ENCODE peak calls at places on chromosomes 6 and 20, in five cellular contexts. N is A549, O is SK-N-SH, A is K562, G is HCT116. X is an unnamed sample. For H3K4me1, the result is how much of the 10 kb centered on the place peaks cover.

GRCh38 chr6:26205161-26205624 is 118.0 kb downstream of the HFE start:
- DNase-seq in G (peak), O (peak), A (peak), N (peak), X (peak)

GRCh38 chr6:41698350-41698781 is 37.0 kb downstream of the TFEB start:
- DNase-seq in A (no peak), G (no peak), N (no peak), O (peak), X (no peak)

GRCh38 chr6:141326426-141326825 is 806.3 kb upstream of the GJE1 start:
- DNase-seq in G (peak), A (peak), O (no peak), N (peak), X (no peak)

GRCh38 chr6:146543940-146544661 is 468 bp downstream of the RAB32 start:
- DNase-seq in O (no peak), G (no peak), A (peak), N (peak), X (peak)

GRCh38 chr6:44655368-44656342 is 268.1 kb downstream of the CDC5L start:
- DNase-seq in G (peak), A (peak), N (peak), O (peak), X (peak)

GRCh38 chr20:11716239-11716944 is 201.3 kb upstream of the BTBD3 start:
- DNase-seq in O (peak), G (peak), N (peak), A (peak), X (peak)

GRCh38 chr6:54060286-54060685 is 51.0 kb upstream of the MLIP start:
- DNase-seq in A (no peak), N (no peak), G (no peak), O (no peak), X (no peak)

GRCh38 chr6:22149081-22149480 is 147.8 kb downstream of the PRL start:
- DNase-seq in G (no peak), A (no peak), O (peak), N (no peak), X (peak)

GRCh38 chr20:5627463-5628050 is 122.6 kb upstream of the SHLD1 start:
- DNase-seq in O (no peak), G (no peak), N (no peak), A (no peak), X (no peak)

GRCh38 chr6:128073389-128073788 is 172.5 kb upstream of the THEMIS start:
- DNase-seq in G (no peak), O (no peak), A (no peak), N (no peak), X (no peak)

GRCh38 chr20:11569163-11569562 is 348.5 kb upstream of the BTBD3 start:
- DNase-seq in O (no peak), A (no peak), G (no peak), N (peak), X (peak)

GRCh38 chr6:19705606-19706005 is 131.6 kb upstream of the ID4 start:
- DNase-seq in A (no peak), G (no peak), O (no peak), N (no peak), X (no peak)

GRCh38 chr6:113564401-113565161 is 292.6 kb upstream of the MARCKS start:
- DNase-seq in A (no peak), G (no peak), N (no peak), O (peak), X (peak)

GRCh38 chr6:15602144-15602543 is 60.7 kb downstream of the DTNBP1 start:
- DNase-seq in N (no peak), O (no peak), G (no peak), A (peak), X (no peak)

GRCh38 chr20:63895886-63896135 is 885 bp downstream of the DNAJC5 start:
- DNase-seq in O (no peak), N (no peak), A (no peak), G (no peak), X (no peak)

GRCh38 chr6:29926081-29926794 is 16.1 kb upstream of the HLA-A start:
- DNase-seq in G (no peak), A (no peak), O (no peak), N (no peak), X (peak)

GRCh38 chr6:108838101-108838717 is 10.0 kb upstream of the ARMC2 start:
- DNase-seq in N (peak), A (peak), O (no peak), G (no peak), X (peak)

GRCh38 chr6:42960243-42961019 is at the start of gene GNMT:
- DNase-seq in G (no peak), O (peak), N (peak), A (no peak), X (peak)

GRCh38 chr6:139311826-139312225 is 20.0 kb upstream of the TXLNB start:
- DNase-seq in A (no peak), G (no peak), O (no peak), N (no peak), X (no peak)

GRCh38 chr6:53579338-53579737 is 34.4 kb upstream of the GCLC start:
- DNase-seq in O (no peak), N (no peak), G (no peak), A (no peak), X (no peak)

GRCh38 chr20:37376324-37376723 is 30.4 kb downstream of the SRC start:
- DNase-seq in N (no peak), A (no peak), O (no peak), G (no peak), X (no peak)

GRCh38 chr6:568085-568484 is 88.8 kb downstream of the HUS1B start:
- DNase-seq in A (no peak), O (no peak), N (no peak), G (no peak), X (no peak)

GRCh38 chr6:124200661-124201060 is 397.0 kb downstream of the NKAIN2 start:
- DNase-seq in O (no peak), A (no peak), G (no peak), N (no peak), X (no peak)

GRCh38 chr20:57851025-57851682 is 141.3 kb upstream of the PMEPA1 start:
- DNase-seq in A (no peak), N (no peak), G (no peak), O (no peak), X (no peak)

GRCh38 chr6:20056350-20056992 is 155.8 kb downstream of the MBOAT1 start:
- DNase-seq in N (peak), G (peak), A (peak), O (peak), X (peak)

GRCh38 chr6:72260489-72260888 is 361.4 kb upstream of the KCNQ5 start:
- DNase-seq in N (no peak), A (no peak), O (no peak), G (no peak), X (no peak)

GRCh38 chr6:20400476-20401402 is 940 bp upstream of the E2F3 start:
- DNase-seq in G (peak), A (peak), N (peak), O (peak), X (peak)

GRCh38 chr20:35663813-35664543 is 722 bp downstream of the CPNE1 start:
- DNase-seq in N (peak), A (peak), G (peak), O (peak), X (peak)

GRCh38 chr6:134814076-134814709 is 135.7 kb downstream of the ALDH8A1 start:
- DNase-seq in N (peak), O (no peak), A (no peak), G (no peak), X (no peak)

GRCh38 chr6:21740719-21741118 is 147.2 kb downstream of the SOX4 start:
- DNase-seq in N (no peak), G (no peak), O (no peak), A (no peak), X (peak)

DNA sequence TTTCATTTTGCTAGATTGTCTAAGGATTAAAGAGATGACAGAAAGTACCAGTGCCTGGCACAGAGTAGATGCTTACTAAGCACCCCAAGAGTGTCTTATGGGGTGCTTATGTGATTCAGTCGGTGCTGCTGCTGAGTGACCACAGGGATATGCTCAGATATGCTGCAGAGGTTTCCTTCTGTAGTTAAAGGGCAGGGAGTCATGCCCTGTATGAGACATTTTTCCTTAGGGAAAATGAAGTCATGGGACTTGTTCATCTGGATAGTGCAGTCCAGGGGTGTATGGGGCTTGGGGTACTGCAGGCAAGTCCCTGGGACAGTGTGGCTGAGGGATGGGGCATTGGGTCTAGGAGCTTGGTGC is 25.1 kb downstream of the TOX2 start:
- DNase-seq in A (no peak), N (no peak), O (no peak), G (no peak), X (no peak)
- H3K4me1 ChIP-seq in A (under half), N (half or more), O (half or more), G (half or more), X (under half)

GRCh38 chr20:32820000-32820697 is 395 bp downstream of the MAPRE1 start:
- DNase-seq in G (peak), O (peak), A (peak), N (peak), X (peak)
- TF ChIP-seq REST in G (no peak), O (no peak), A (no peak), N (no peak), X (peak)

GRCh38 chr20:9110365-9110764 is 41.5 kb downstream of the PLCB4 start:
- DNase-seq in A (no peak), O (no peak), N (no peak), G (no peak), X (no peak)

GRCh38 chr20:9117548-9117947 is 48.7 kb downstream of the PLCB4 start:
- DNase-seq in O (no peak), N (no peak), A (no peak), G (no peak), X (no peak)

GRCh38 chr20:9114709-9115108 is 45.8 kb downstream of the PLCB4 start:
- DNase-seq in A (no peak), G (no peak), O (no peak), N (no peak), X (no peak)

GRCh38 chr20:9110916-9111432 is 42.1 kb downstream of the PLCB4 start:
- DNase-seq in O (no peak), N (no peak), A (no peak), G (no peak), X (no peak)

GRCh38 chr20:9112541-9113515 is 43.9 kb downstream of the PLCB4 start:
- DNase-seq in G (no peak), N (no peak), A (no peak), O (no peak), X (no peak)
- H3K4me3 ChIP-seq in G (no peak), N (no peak), A (no peak), O (no peak), X (no peak)

GRCh38 chr20:25036331-25036936 is 21.5 kb downstream of the ACSS1 start:
- DNase-seq in A (no peak), G (no peak), N (no peak), O (no peak), X (no peak)

GRCh38 chr20:25038591-25039015 is 19.3 kb downstream of the ACSS1 start:
- DNase-seq in G (no peak), O (no peak), A (no peak), N (no peak), X (no peak)

GRCh38 chr20:25037288-25038102 is 20.4 kb downstream of the ACSS1 start:
- DNase-seq in G (no peak), A (no peak), O (no peak), N (no peak), X (no peak)

GRCh38 chr20:25039697-25040437 is 18.1 kb downstream of the ACSS1 start:
- DNase-seq in A (no peak), N (no peak), O (no peak), G (no peak), X (no peak)

DNA sequence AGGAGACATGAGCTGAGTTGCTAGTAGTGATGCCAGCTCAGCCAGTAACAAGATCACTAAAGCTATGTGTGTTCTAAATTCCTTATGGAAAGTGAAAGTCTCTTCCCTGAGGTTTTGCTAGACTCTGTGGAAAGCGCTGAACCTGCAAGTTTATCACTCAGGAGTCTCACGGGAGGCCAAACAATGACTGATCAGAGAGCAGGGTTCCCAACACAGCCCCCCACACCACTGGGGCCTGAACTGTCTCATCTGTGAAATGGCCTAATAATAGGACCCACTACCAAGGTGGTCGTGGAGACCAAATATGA is 19.9 kb downstream of the ACSS1 start:
- DNase-seq in A (no peak), G (no peak), O (no peak), N (no peak), X (no peak)
- H3K4me1 ChIP-seq in A (under half), G (under half), O (under half), N (under half), X (under half)

GRCh38 chr6:118663993-118664985 is 12.9 kb upstream of the CEP85L start:
- DNase-seq in G (no peak), N (no peak), O (no peak), A (no peak), X (no peak)
- TF ChIP-seq REST in G (no peak), N (no peak), O (no peak), A (no peak), X (no peak)

X was measured in GM23338.